ENCODE peak calls at places on chromosomes 11 and 22, in seven cellular contexts. A, J, U, D, I, W and H are unnamed samples.

GRCh38 chr22:39478461-39478860 is 21.6 kb downstream of the MGAT3 start:
- DNase-seq in U (no peak), J (no peak), I (no peak), W (no peak), A (peak), D (no peak), H (no peak)

GRCh38 chr22:36612458-36612857 is 83.5 kb upstream of the EIF3D start:
- DNase-seq in U (no peak), I (no peak), A (no peak), J (peak), D (no peak), W (no peak), H (no peak)

GRCh38 chr11:10489444-10489785 is 34.4 kb downstream of the AMPD3 start:
- DNase-seq in D (no peak), J (no peak), U (no peak), A (no peak), W (no peak), I (no peak), H (no peak)

GRCh38 chr11:17531071-17531817 is 13.0 kb downstream of the USH1C start:
- DNase-seq in A (no peak), W (no peak), D (peak), U (peak), I (no peak), J (no peak), H (peak)

GRCh38 chr22:26617251-26618199 is at the start of gene CRYBB1:
- DNase-seq in A (no peak), U (no peak), I (peak), D (no peak), J (no peak), W (peak), H (no peak)

GRCh38 chr11:102422817-102423725 is 29.5 kb downstream of the TMEM123 start:
- DNase-seq in J (no peak), A (no peak), U (no peak), W (no peak), D (no peak), I (no peak), H (no peak)

GRCh38 chr11:662689-663274 is 25.7 kb downstream of the DRD4 start:
- DNase-seq in D (no peak), J (peak), A (peak), U (no peak), W (peak), I (peak), H (no peak)

GRCh38 chr22:22462813-22463567 is 45.6 kb downstream of the ZNF280B start:
- DNase-seq in W (no peak), I (no peak), A (peak), J (no peak), U (no peak), D (no peak), H (no peak)

GRCh38 chr11:108562746-108563581 is 30.6 kb downstream of the EXPH5 start:
- DNase-seq in D (no peak), U (no peak), A (no peak), W (no peak), J (no peak), I (no peak), H (peak)

GRCh38 chr11:117625237-117625636 is 171.8 kb downstream of the DSCAML1 start:
- DNase-seq in J (no peak), A (no peak), I (peak), U (no peak), D (no peak), W (no peak), H (no peak)

GRCh38 chr22:36926309-36926708 is 12.9 kb downstream of the CSF2RB start:
- DNase-seq in A (peak), D (no peak), U (no peak), W (no peak), I (no peak), J (no peak), H (no peak)

GRCh38 chr22:50200333-50201190 is at the start of gene SELENOO:
- DNase-seq in J (peak), I (peak), D (peak), W (peak), U (peak), A (peak), H (peak)

GRCh38 chr11:125626381-125626950 is 1.5 kb downstream of the CHEK1 start:
- DNase-seq in I (no peak), J (no peak), U (no peak), A (peak), W (no peak), D (peak), H (no peak)

GRCh38 chr22:49748514-49748913 is 79.2 kb downstream of the BRD1 start:
- DNase-seq in D (no peak), A (no peak), U (no peak), J (no peak), I (no peak), W (no peak), H (no peak)

GRCh38 chr11:66643745-66644437 is 5.4 kb downstream of the RBM4 start:
- DNase-seq in D (no peak), I (no peak), A (no peak), J (no peak), U (no peak), W (no peak), H (no peak)

GRCh38 chr22:41478891-41479521 is 10.1 kb downstream of the ACO2 start:
- DNase-seq in I (peak), J (no peak), U (no peak), W (no peak), A (no peak), D (no peak), H (no peak)

GRCh38 chr22:48503035-48503625 is 1324.5 kb downstream of the BRD1 start:
- DNase-seq in J (no peak), W (peak), A (no peak), U (no peak), D (no peak), I (no peak), H (no peak)

GRCh38 chr11:122468965-122469364 is 186.6 kb upstream of the UBASH3B start:
- DNase-seq in J (no peak), A (no peak), W (no peak), I (no peak), D (no peak), U (no peak), H (no peak)

GRCh38 chr11:70630816-70631623 is 232.7 kb downstream of the CTTN start:
- DNase-seq in I (peak), J (no peak), W (no peak), U (no peak), D (no peak), A (no peak), H (no peak)

GRCh38 chr11:13468750-13469149 is 5.7 kb upstream of the BTBD10 start:
- DNase-seq in J (no peak), U (no peak), W (no peak), D (no peak), I (no peak), A (no peak), H (no peak)

GRCh38 chr11:35515224-35515623 is 10.2 kb downstream of the PAMR1 start:
- DNase-seq in W (no peak), A (peak), J (no peak), U (no peak), I (no peak), D (no peak), H (no peak)

GRCh38 chr11:102313225-102313940 is 3.9 kb upstream of the BIRC3 start:
- DNase-seq in D (no peak), A (no peak), U (no peak), I (no peak), W (no peak), J (no peak), H (no peak)

GRCh38 chr11:11611381-11611780 is 10.4 kb downstream of the GALNT18 start:
- DNase-seq in W (no peak), A (no peak), D (no peak), J (peak), I (no peak), U (no peak), H (no peak)

GRCh38 chr11:19393941-19394340 is 153.2 kb upstream of the E2F8 start:
- DNase-seq in D (no peak), J (peak), A (no peak), I (no peak), U (no peak), W (no peak), H (no peak)

GRCh38 chr11:3228445-3228829 is 3.8 kb downstream of the MRGPRE start:
- DNase-seq in A (no peak), J (no peak), I (no peak), D (no peak), W (peak), U (no peak), H (no peak)

GRCh38 chr22:26481694-26482093 is 1.9 kb downstream of the HPS4 start:
- DNase-seq in I (no peak), A (no peak), D (no peak), U (no peak), J (no peak), W (no peak), H (no peak)

GRCh38 chr11:120303004-120303637 is 22.0 kb upstream of the TLCD5 start:
- DNase-seq in U (no peak), A (peak), W (no peak), I (peak), J (peak), D (peak), H (peak)

GRCh38 chr11:134026655-134027343 is 42.1 kb upstream of the JAM3 start:
- DNase-seq in I (no peak), D (no peak), A (no peak), J (no peak), U (no peak), W (no peak), H (no peak)

GRCh38 chr11:44726278-44727113 is at the start of gene TSPAN18:
- DNase-seq in A (no peak), J (no peak), W (peak), U (no peak), I (peak), D (no peak), H (no peak)

GRCh38 chr22:33464698-33465097 is 406.5 kb upstream of the SYN3 start:
- DNase-seq in A (no peak), J (no peak), U (no peak), I (no peak), W (no peak), D (no peak), H (no peak)

GRCh38 chr22:39984006-39984405 is 10.7 kb upstream of the FAM83F start:
- DNase-seq in J (no peak), U (no peak), I (no peak), W (no peak), A (no peak), D (no peak), H (no peak)

GRCh38 chr22:49867303-49868250 is 13.9 kb downstream of the ZBED4 start:
- DNase-seq in U (no peak), A (no peak), D (no peak), W (peak), I (no peak), J (no peak), H (no peak)

GRCh38 chr11:35791088-35791958 is 128.7 kb downstream of the TRIM44 start:
- DNase-seq in U (peak), D (no peak), A (no peak), J (no peak), W (no peak), I (no peak), H (no peak)

GRCh38 chr11:46677991-46678740 is 22.3 kb downstream of the ARHGAP1 start:
- DNase-seq in I (peak), A (no peak), W (peak), U (no peak), J (no peak), D (no peak), H (no peak)

GRCh38 chr11:111407652-111408051 is 28.6 kb upstream of the POU2AF1 start:
- DNase-seq in A (no peak), I (no peak), D (no peak), J (no peak), W (no peak), U (no peak), H (no peak)

GRCh38 chr11:115377882-115378296 is 126.3 kb downstream of the CADM1 start:
- DNase-seq in W (no peak), A (no peak), I (no peak), U (no peak), J (peak), D (no peak), H (no peak)

GRCh38 chr11:125952973-125953372 is 7.1 kb downstream of the VSIG10L2 start:
- DNase-seq in U (no peak), J (no peak), D (no peak), I (no peak), W (peak), A (no peak), H (no peak)

GRCh38 chr11:68804786-68805185 is 36.9 kb downstream of the CPT1A start:
- DNase-seq in D (no peak), I (no peak), A (no peak), J (no peak), W (no peak), U (no peak), H (no peak)

GRCh38 chr22:32801436-32802290 is at the start of gene TIMP3:
- DNase-seq in D (no peak), J (peak), U (no peak), A (peak), I (peak), W (peak), H (no peak)